ENCODE peak calls at places on chromosome 15, in eight cellular contexts. S is thoracic aorta, I is lower lobe of right lung, T is lung, Q is endothelial cell, U is WTC11, Y is psoas muscle, H is nephron progenitor cell. C is an unnamed sample.

GRCh38 chr15:36254446-36254845 is 325.0 kb upstream of the CDIN1 start:
- DNase-seq in I (no peak), H (no peak), S (no peak), Q (no peak), T (no peak), U (no peak), Y (no peak), C (no peak)

GRCh38 chr15:70817266-70817665 is 36.7 kb downstream of the LARP6 start:
- DNase-seq in I (no peak), S (no peak), T (no peak), H (no peak), Q (no peak), U (no peak), Y (no peak), C (no peak)

GRCh38 chr15:39574416-39574815 is 6.5 kb upstream of the THBS1 start:
- DNase-seq in S (no peak), Q (no peak), H (no peak), T (no peak), U (no peak), I (no peak), Y (no peak), C (no peak)

GRCh38 chr15:40333922-40334492 is 6.7 kb downstream of the CCDC9B start:
- DNase-seq in U (no peak), Q (peak), S (peak), Y (peak), H (no peak), T (peak), I (peak), C (no peak)

GRCh38 chr15:67117356-67117755 is 52.0 kb downstream of the SMAD3 start:
- DNase-seq in T (no peak), I (no peak), H (no peak), Q (no peak), Y (no peak), U (no peak), S (no peak), C (no peak)

GRCh38 chr15:85725019-85725418 is 69.7 kb downstream of the KLHL25 start:
- DNase-seq in T (no peak), H (no peak), I (no peak), U (no peak), Q (no peak), Y (no peak), S (no peak), C (no peak)

GRCh38 chr15:95470997-95471692 is 859.4 kb upstream of the NR2F2 start:
- DNase-seq in U (no peak), T (no peak), H (no peak), S (no peak), Y (no peak), Q (no peak), I (no peak), C (no peak)

GRCh38 chr15:82174471-82174870 is 88.1 kb downstream of the EFL1 start:
- DNase-seq in U (no peak), Y (no peak), Q (no peak), H (no peak), S (no peak), I (no peak), T (no peak), C (no peak)

GRCh38 chr15:96408591-96409183 is 78.2 kb downstream of the NR2F2 start:
- DNase-seq in T (no peak), I (no peak), H (peak), U (no peak), S (no peak), Q (no peak), Y (no peak), C (no peak)

GRCh38 chr15:22267761-22268160 is 187.4 kb downstream of the OR4M2 start:
- DNase-seq in I (no peak), H (no peak), S (no peak), Y (no peak), U (no peak), T (no peak), Q (no peak), C (no peak)

GRCh38 chr15:90067953-90068613 is 34.2 kb downstream of the IDH2 start:
- DNase-seq in S (no peak), U (no peak), Q (no peak), H (no peak), I (no peak), Y (no peak), T (no peak), C (no peak)

GRCh38 chr15:63930034-63930433 is 96.3 kb upstream of the HERC1 start:
- DNase-seq in Y (no peak), H (no peak), U (peak), T (no peak), S (no peak), I (no peak), Q (no peak), C (no peak)

GRCh38 chr15:31230630-31231485 is 95.8 kb upstream of the KLF13 start:
- DNase-seq in Q (no peak), S (no peak), U (no peak), I (no peak), T (no peak), Y (no peak), H (no peak), C (no peak)

GRCh38 chr15:39934415-39935044 is 615 bp downstream of the EIF2AK4 start:
- DNase-seq in Q (peak), I (no peak), U (no peak), Y (no peak), S (no peak), H (no peak), T (no peak), C (no peak)

GRCh38 chr15:89806565-89807550 is 7.8 kb downstream of the ANPEP start:
- DNase-seq in T (no peak), H (peak), I (peak), Q (no peak), S (no peak), Y (peak), U (no peak), C (no peak)

GRCh38 chr15:51967583-51967982 is 4.0 kb downstream of the LEO1 start:
- DNase-seq in I (no peak), S (no peak), U (no peak), Y (no peak), T (no peak), Q (no peak), H (no peak), C (no peak)

GRCh38 chr15:28929200-28929599 is 43.4 kb downstream of the APBA2 start:
- DNase-seq in Q (no peak), Y (no peak), I (no peak), H (no peak), U (no peak), T (no peak), S (no peak), C (no peak)

GRCh38 chr15:58952751-58953150 is 19.3 kb upstream of the SLTM start:
- DNase-seq in Y (no peak), S (no peak), Q (no peak), U (no peak), H (no peak), I (no peak), T (no peak), C (no peak)

GRCh38 chr15:29952245-29952644 is 130.0 kb upstream of the TJP1 start:
- DNase-seq in Q (no peak), I (no peak), U (no peak), H (no peak), S (no peak), T (no peak), Y (no peak), C (no peak)

GRCh38 chr15:38817427-38818155 is 253.0 kb upstream of the RASGRP1 start:
- DNase-seq in S (peak), Y (peak), T (peak), U (peak), I (peak), H (peak), Q (peak), C (peak)

GRCh38 chr15:67922971-67923646 is 83.3 kb upstream of the RNU6-1 start:
- DNase-seq in Y (no peak), I (no peak), T (no peak), U (no peak), H (no peak), S (no peak), Q (no peak), C (no peak)

GRCh38 chr15:101244889-101245668 is 6.8 kb downstream of the CHSY1 start:
- DNase-seq in Q (no peak), Y (no peak), T (no peak), H (no peak), U (no peak), I (no peak), S (no peak), C (no peak)

GRCh38 chr15:71278989-71279756 is 163.9 kb downstream of the THSD4 start:
- DNase-seq in H (no peak), U (no peak), I (peak), T (peak), Y (peak), Q (no peak), S (peak), C (peak)

DNA sequence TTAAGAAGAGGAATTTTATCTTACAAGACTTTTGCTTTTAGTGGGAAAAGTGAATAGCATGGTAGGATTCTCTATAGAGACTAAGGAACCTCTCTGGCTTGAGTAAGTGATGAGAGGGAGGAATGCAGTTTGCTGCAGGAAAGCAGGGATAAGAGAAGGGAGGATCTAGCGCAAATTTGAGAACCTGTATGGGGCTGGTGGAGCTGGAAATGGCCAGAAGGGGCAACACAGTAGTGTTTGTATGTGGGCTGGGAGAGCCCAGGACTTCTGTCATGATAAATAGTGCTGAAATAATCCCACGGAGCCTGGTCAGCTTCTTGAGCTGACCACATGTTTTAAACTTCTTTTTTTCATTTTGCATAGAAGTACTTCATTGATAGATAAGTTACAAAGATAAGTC is 11.1 kb upstream of the SHC4 start:
- DNase-seq in Q (no peak), Y (no peak), U (no peak), T (no peak), H (no peak), I (no peak), S (no peak), C (no peak)
- TF ChIP-seq CTCF in Q (no peak), Y (no peak), U (no peak), T (no peak), H (no peak), I (no peak), S (no peak), C (no peak)

GRCh38 chr15:79432345-79433311 is 492 bp downstream of the MINAR1 start:
- DNase-seq in I (no peak), H (peak), S (no peak), Y (no peak), T (no peak), U (peak), Q (no peak), C (no peak)

GRCh38 chr15:79434361-79434760 is 2.2 kb downstream of the MINAR1 start:
- DNase-seq in I (no peak), U (no peak), T (no peak), H (no peak), Y (no peak), Q (no peak), S (no peak), C (no peak)

GRCh38 chr15:79431636-79432344 is at the start of gene MINAR1:
- DNase-seq in Y (no peak), T (no peak), I (no peak), U (peak), Q (peak), H (peak), S (no peak), C (no peak)

GRCh38 chr15:79430901-79431635 is 1.1 kb upstream of the MINAR1 start:
- DNase-seq in T (no peak), U (no peak), Q (no peak), H (peak), Y (no peak), I (no peak), S (no peak), C (no peak)

GRCh38 chr15:79433610-79434009 is 1.5 kb downstream of the MINAR1 start:
- DNase-seq in Q (peak), Y (no peak), H (peak), S (no peak), U (peak), T (no peak), I (no peak), C (no peak)
- TF ChIP-seq CTCF in Q (no peak), Y (no peak), H (no peak), S (no peak), U (no peak), T (no peak), I (no peak), C (no peak)

GRCh38 chr15:73927476-73928240 is 1.4 kb downstream of the LOXL1 start:
- DNase-seq in H (peak), S (no peak), Q (peak), T (peak), Y (peak), U (peak), I (peak), C (no peak)
- TF ChIP-seq CTCF in H (peak), S (peak), Q (peak), T (no peak), Y (peak), U (peak), I (peak), C (no peak)

GRCh38 chr15:98842973-98843285 is 164.7 kb downstream of the PGPEP1L start:
- DNase-seq in S (no peak), Q (no peak), H (no peak), T (no peak), U (no peak), Y (no peak), I (no peak), C (no peak)
- TF ChIP-seq CTCF in S (no peak), Q (no peak), H (no peak), T (no peak), U (no peak), Y (no peak), I (no peak), C (no peak)

DNA sequence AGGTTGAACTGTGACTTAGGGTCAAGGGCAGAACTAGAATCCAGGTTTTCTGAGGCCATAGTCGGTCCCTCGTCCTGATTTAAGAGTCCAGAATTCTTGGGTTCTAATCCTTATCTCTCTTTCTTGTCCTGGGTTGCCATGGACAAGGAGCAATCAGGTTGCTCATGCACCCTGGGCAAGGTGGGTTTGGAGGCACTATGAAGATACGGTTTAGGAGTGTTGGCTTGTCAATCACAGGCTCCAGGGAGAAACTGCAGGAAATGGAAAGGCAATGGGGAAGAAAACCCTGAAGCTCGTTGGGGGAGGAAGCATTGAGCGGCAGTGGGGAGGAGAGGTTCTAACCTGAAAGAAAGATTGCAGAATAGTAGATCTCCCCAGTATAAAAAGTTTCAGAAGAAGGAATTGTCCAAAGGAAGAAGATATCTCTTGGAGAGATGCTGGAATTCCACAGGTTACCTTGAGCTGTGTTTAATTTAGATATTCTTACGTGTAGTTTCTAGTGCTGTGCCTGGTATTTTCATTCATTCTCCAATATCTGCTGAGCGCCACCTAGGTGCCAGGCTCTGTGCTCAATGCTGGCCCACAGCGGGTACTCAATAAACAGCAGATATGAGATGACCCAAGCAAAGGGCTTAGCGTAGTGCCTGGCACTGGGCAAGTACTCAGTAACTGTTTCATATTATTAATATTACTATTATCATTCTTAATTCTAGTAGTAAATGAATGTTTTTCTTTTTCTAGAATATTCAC is 2.0 kb downstream of the ACAN start:
- DNase-seq in T (no peak), S (no peak), I (no peak), Y (no peak), H (no peak), Q (no peak), U (no peak), C (no peak)
- TF ChIP-seq CTCF in T (no peak), S (no peak), I (no peak), Y (no peak), H (no peak), Q (no peak), U (no peak), C (no peak)

GRCh38 chr15:42984534-42985034 is 64.0 kb upstream of the TTBK2 start:
- DNase-seq in H (no peak), I (no peak), Y (no peak), Q (no peak), T (no peak), U (no peak), S (no peak), C (no peak)
- TF ChIP-seq CTCF in H (no peak), I (no peak), Y (no peak), Q (peak), T (no peak), U (no peak), S (no peak), C (no peak)

GRCh38 chr15:74295800-74296199 is 59.7 kb downstream of the CCDC33 start:
- DNase-seq in I (no peak), S (no peak), T (no peak), H (no peak), Y (peak), U (peak), Q (no peak), C (no peak)
- TF ChIP-seq CTCF in I (no peak), S (no peak), T (no peak), H (no peak), Y (peak), U (no peak), Q (no peak), C (no peak)

DNA sequence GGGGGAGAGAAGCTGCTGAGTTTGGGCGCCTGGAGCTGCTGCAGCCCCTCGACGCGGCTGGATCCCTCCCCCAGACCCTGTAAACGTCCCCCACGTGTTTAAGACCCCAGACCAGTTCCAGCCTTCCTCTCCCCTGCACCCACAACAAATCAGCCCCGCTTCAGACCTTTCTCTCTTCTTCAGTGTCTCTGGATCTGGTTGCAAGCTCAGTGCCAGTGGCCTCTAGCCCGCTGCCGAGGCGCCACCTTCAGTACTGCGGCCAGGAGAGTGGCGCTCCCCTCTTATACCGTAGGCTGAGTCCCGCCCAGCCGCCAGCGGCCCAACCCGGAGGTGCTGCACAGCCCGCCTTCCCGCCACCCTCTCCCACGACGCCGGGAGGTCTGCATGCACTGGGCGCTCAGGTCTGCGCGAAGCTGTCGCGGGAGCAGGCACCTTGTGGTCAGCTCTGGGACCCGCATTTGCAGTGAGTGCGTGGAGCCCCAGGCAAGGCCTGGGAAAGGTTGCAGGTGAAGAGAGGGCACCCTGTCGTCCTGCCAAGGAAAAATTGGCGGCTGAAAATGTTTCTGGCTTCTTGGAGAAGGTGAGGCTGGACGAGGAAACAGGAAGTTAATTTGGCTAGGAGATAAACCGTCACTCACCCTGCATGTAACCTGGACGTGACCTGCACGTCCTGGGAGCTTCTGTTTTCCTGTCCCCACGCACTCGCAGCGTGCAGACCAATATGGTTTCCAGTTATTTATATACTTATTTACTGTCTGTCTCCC is at the start of gene C2CD4B:
- DNase-seq in T (peak), I (peak), S (no peak), U (peak), H (peak), Y (peak), Q (peak), C (no peak)
- TF ChIP-seq CTCF in T (no peak), I (peak), S (no peak), U (no peak), H (no peak), Y (no peak), Q (no peak), C (no peak)

GRCh38 chr15:77804210-77804609 is 171.5 kb upstream of the LINGO1 start:
- DNase-seq in U (no peak), S (no peak), H (no peak), T (no peak), I (no peak), Q (no peak), Y (no peak), C (no peak)
- TF ChIP-seq CTCF in U (no peak), S (no peak), H (no peak), T (no peak), I (no peak), Q (no peak), Y (no peak), C (no peak)

DNA sequence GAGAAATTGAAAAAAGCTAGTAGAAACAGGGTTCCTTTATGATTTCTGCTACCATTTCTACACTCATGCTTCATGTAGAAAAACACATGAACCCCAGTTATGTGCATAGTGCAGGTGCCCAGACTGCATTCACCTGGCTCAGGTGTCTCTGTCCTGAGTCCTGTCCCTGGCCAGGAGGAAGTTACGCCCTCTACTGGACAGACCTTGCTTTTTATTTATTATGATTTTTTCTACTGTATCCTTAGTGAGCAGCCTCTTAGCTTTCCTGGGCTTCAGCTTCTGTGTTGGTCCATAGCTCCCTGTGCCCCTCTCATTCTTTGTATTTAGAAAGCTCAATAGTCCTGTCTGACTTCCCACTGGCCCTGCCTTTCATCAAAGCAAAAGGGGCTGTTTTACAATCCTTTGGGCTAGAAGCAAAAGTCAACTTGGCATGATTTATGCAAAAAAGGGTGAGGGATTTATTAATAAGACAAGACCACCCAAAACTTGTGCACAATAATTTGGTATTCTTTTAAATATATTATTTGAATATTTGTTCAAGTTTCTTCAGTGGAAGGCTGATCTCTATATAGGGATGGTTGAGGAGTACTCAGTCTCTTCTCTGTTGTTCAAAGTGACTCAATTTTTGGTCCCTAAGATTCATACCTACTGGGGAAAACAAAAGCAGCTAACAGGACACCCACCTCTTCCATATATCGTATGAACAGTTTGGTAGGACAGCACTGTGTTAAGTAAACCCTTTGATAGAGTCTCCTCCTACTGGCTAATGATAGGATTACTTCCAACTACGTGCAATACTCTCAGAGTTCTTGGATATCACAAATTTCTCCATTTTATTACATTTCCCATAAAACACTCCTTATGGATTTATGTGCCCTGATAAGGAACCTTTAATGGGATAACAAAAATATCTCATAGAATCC is 200.5 kb upstream of the GOLGA6L4 start:
- DNase-seq in Q (peak), I (no peak), U (peak), H (no peak), S (no peak), T (no peak), Y (no peak), C (no peak)
- TF ChIP-seq CTCF in Q (peak), I (peak), U (peak), H (peak), S (peak), T (no peak), Y (peak), C (no peak)